ENCODE peak calls at places on chromosomes 11 and 22, in ten cellular contexts. L, B, U, A, E, R, G, Z, H and I are unnamed samples.

GRCh38 chr11:1368216-1368615 is 21.5 kb upstream of the BRSK2 start:
- DNase-seq in G (no peak), A (no peak), R (no peak), B (no peak), Z (no peak), E (no peak), U (peak), L (no peak), H (peak), I (no peak)

GRCh38 chr11:17217395-17217794 is 9.6 kb upstream of the PIK3C2A start:
- DNase-seq in R (no peak), U (no peak), E (no peak), H (no peak), G (no peak), Z (no peak), L (no peak), A (no peak), B (no peak), I (no peak)

GRCh38 chr11:82003671-82004148 is 730.0 kb downstream of the FAM181B start:
- DNase-seq in U (no peak), R (peak), B (no peak), E (no peak), A (no peak), G (no peak), L (no peak), Z (no peak), H (no peak), I (no peak)

GRCh38 chr11:117426297-117426685 is 98.6 kb downstream of the CEP164 start:
- DNase-seq in Z (peak), U (peak), R (peak), L (peak), H (peak), B (peak), E (peak), A (peak), G (peak), I (peak)

GRCh38 chr22:43289976-43290663 is 53.1 kb downstream of the SCUBE1 start:
- DNase-seq in R (no peak), A (no peak), B (no peak), Z (no peak), H (peak), U (no peak), L (no peak), E (peak), G (no peak), I (peak)

GRCh38 chr11:120784566-120785251 is 239.2 kb upstream of the TBCEL start:
- DNase-seq in B (no peak), R (no peak), U (no peak), H (no peak), L (no peak), A (no peak), G (no peak), Z (no peak), E (no peak), I (no peak)

GRCh38 chr11:45025716-45026492 is 75.2 kb upstream of the TP53I11 start:
- DNase-seq in G (no peak), R (no peak), E (no peak), Z (no peak), H (peak), B (peak), U (no peak), L (no peak), A (no peak), I (no peak)

GRCh38 chr11:72668645-72669347 is 5.4 kb downstream of the PDE2A start:
- DNase-seq in E (no peak), Z (no peak), U (no peak), A (no peak), R (no peak), L (no peak), B (no peak), G (no peak), H (no peak), I (no peak)

GRCh38 chr11:126341760-126342161 is 13.7 kb upstream of the ST3GAL4 start:
- DNase-seq in G (no peak), E (no peak), L (no peak), A (no peak), Z (no peak), H (no peak), R (peak), U (no peak), B (no peak), I (no peak)

GRCh38 chr11:70111269-70112016 is 33.3 kb downstream of the ANO1 start:
- DNase-seq in U (peak), H (no peak), G (peak), B (peak), E (no peak), L (no peak), R (peak), Z (no peak), A (no peak), I (no peak)

GRCh38 chr11:61007383-61007970 is 36.0 kb downstream of the CD6 start:
- DNase-seq in Z (no peak), U (no peak), L (no peak), E (no peak), A (peak), B (no peak), H (no peak), R (no peak), G (peak), I (no peak)

GRCh38 chr11:119085523-119085878 is 820 bp downstream of the HMBS start:
- DNase-seq in G (no peak), R (no peak), L (no peak), H (no peak), E (no peak), Z (no peak), B (no peak), U (no peak), A (peak), I (no peak)

GRCh38 chr11:77109236-77110019 is 6.8 kb downstream of the OMP start:
- DNase-seq in U (peak), H (no peak), Z (no peak), R (no peak), G (no peak), L (no peak), A (no peak), E (no peak), B (no peak), I (peak)

GRCh38 chr11:69443968-69444364 is 37.5 kb upstream of the LINC01488 start:
- DNase-seq in H (peak), G (no peak), A (no peak), E (no peak), R (peak), B (no peak), L (no peak), U (no peak), Z (no peak), I (no peak)

GRCh38 chr11:68961245-68961644 is 19.5 kb downstream of the MRGPRD start:
- DNase-seq in A (no peak), G (no peak), H (no peak), U (no peak), L (no peak), Z (no peak), E (no peak), R (no peak), B (no peak), I (no peak)

GRCh38 chr11:88454881-88455280 is 117.3 kb upstream of the CTSC start:
- DNase-seq in A (no peak), H (no peak), R (no peak), U (no peak), Z (no peak), L (no peak), B (no peak), G (no peak), E (no peak), I (no peak)

GRCh38 chr22:43127166-43127908 is 15.9 kb downstream of the MCAT start:
- DNase-seq in R (no peak), Z (no peak), L (no peak), B (no peak), A (no peak), G (peak), E (no peak), H (no peak), U (no peak), I (no peak)

GRCh38 chr11:8722156-8722555 is 39.6 kb downstream of the RPL27A start:
- DNase-seq in R (peak), U (no peak), B (peak), H (no peak), A (no peak), Z (no peak), G (no peak), L (no peak), E (no peak), I (no peak)

GRCh38 chr11:25211635-25212251 is 714.9 kb downstream of the LUZP2 start:
- DNase-seq in L (no peak), H (no peak), G (no peak), B (no peak), E (no peak), R (no peak), Z (no peak), A (no peak), U (no peak), I (no peak)

GRCh38 chr22:37253164-37253660 is 9.1 kb upstream of the RAC2 start:
- DNase-seq in R (no peak), L (no peak), G (no peak), Z (no peak), H (no peak), U (no peak), B (no peak), E (no peak), A (no peak), I (no peak)

GRCh38 chr22:39185601-39186012 is 33.1 kb upstream of the CBX7 start:
- DNase-seq in Z (no peak), H (peak), E (peak), R (no peak), A (no peak), B (peak), L (peak), U (no peak), G (no peak), I (peak)

GRCh38 chr22:35903571-35904331 is 124.9 kb downstream of the RBFOX2 start:
- DNase-seq in A (no peak), R (no peak), U (no peak), E (no peak), B (no peak), H (no peak), L (no peak), G (no peak), Z (no peak), I (no peak)

GRCh38 chr11:116694017-116694725 is 78.6 kb downstream of the BUD13 start:
- DNase-seq in A (no peak), U (no peak), L (no peak), B (no peak), R (no peak), H (peak), Z (peak), E (no peak), G (no peak), I (no peak)

GRCh38 chr11:100918551-100919500 is 210.8 kb downstream of the PGR start:
- DNase-seq in Z (no peak), A (no peak), B (no peak), L (no peak), E (peak), G (no peak), U (no peak), H (no peak), R (peak), I (no peak)

GRCh38 chr11:2927851-2928604 is 1.2 kb downstream of the PHLDA2 start:
- DNase-seq in A (no peak), G (peak), Z (no peak), B (no peak), L (no peak), U (peak), R (no peak), E (no peak), H (peak), I (no peak)

GRCh38 chr11:76682681-76683080 is 12.1 kb upstream of the LRRC32 start:
- DNase-seq in A (no peak), Z (no peak), E (no peak), R (no peak), B (no peak), H (no peak), U (no peak), L (no peak), G (no peak), I (no peak)

GRCh38 chr11:121226415-121227263 is 65.9 kb upstream of the SC5D start:
- DNase-seq in L (no peak), H (no peak), U (no peak), A (no peak), R (no peak), B (no peak), Z (no peak), G (no peak), E (no peak), I (no peak)

GRCh38 chr22:50452649-50453048 is 22.2 kb downstream of the SBF1 start:
- DNase-seq in Z (no peak), B (no peak), U (no peak), A (no peak), G (no peak), R (no peak), E (no peak), H (no peak), L (no peak), I (no peak)

GRCh38 chr11:114586797-114587196 is 8.8 kb downstream of the NXPE4 start:
- DNase-seq in A (no peak), G (no peak), H (no peak), U (no peak), B (no peak), Z (no peak), R (no peak), L (no peak), E (no peak), I (no peak)

GRCh38 chr11:22780914-22781593 is 48.5 kb downstream of the SVIP start:
- DNase-seq in A (no peak), U (no peak), G (no peak), E (no peak), H (no peak), R (no peak), Z (no peak), L (no peak), B (no peak), I (no peak)

GRCh38 chr11:72696866-72697428 is 22.7 kb upstream of the PDE2A start:
- DNase-seq in U (peak), L (no peak), B (no peak), A (no peak), E (no peak), G (no peak), H (no peak), Z (peak), R (no peak), I (peak)

GRCh38 chr11:111559791-111560190 is 19.3 kb downstream of the LAYN start:
- DNase-seq in R (no peak), Z (no peak), U (no peak), H (no peak), L (no peak), B (no peak), A (no peak), E (no peak), G (no peak), I (no peak)

GRCh38 chr11:79436911-79437273 is 3.9 kb downstream of the TENM4 start:
- DNase-seq in Z (peak), L (no peak), E (no peak), U (no peak), B (no peak), G (no peak), R (no peak), H (no peak), A (no peak), I (no peak)

GRCh38 chr11:94665116-94665659 is 98.0 kb downstream of the PIWIL4 start:
- DNase-seq in B (no peak), U (no peak), A (no peak), E (no peak), G (no peak), L (no peak), H (no peak), R (no peak), Z (peak), I (no peak)

GRCh38 chr11:14414470-14415461 is 55.8 kb upstream of the RRAS2 start:
- DNase-seq in Z (no peak), R (no peak), E (no peak), U (no peak), H (no peak), G (peak), A (no peak), L (no peak), B (no peak), I (no peak)

GRCh38 chr11:13463779-13464290 is 813 bp upstream of the BTBD10 start:
- DNase-seq in G (no peak), R (no peak), E (no peak), A (no peak), B (no peak), L (no peak), H (no peak), Z (no peak), U (no peak), I (no peak)

GRCh38 chr11:35879361-35879760 is 64.5 kb upstream of the LDLRAD3 start:
- DNase-seq in B (no peak), A (no peak), U (no peak), G (no peak), H (no peak), Z (no peak), E (no peak), R (no peak), L (no peak), I (no peak)

GRCh38 chr11:34340653-34341052 is 17.2 kb downstream of the ABTB2 start:
- DNase-seq in U (no peak), G (no peak), E (no peak), A (no peak), R (no peak), Z (no peak), H (no peak), B (no peak), L (no peak), I (no peak)

DNA sequence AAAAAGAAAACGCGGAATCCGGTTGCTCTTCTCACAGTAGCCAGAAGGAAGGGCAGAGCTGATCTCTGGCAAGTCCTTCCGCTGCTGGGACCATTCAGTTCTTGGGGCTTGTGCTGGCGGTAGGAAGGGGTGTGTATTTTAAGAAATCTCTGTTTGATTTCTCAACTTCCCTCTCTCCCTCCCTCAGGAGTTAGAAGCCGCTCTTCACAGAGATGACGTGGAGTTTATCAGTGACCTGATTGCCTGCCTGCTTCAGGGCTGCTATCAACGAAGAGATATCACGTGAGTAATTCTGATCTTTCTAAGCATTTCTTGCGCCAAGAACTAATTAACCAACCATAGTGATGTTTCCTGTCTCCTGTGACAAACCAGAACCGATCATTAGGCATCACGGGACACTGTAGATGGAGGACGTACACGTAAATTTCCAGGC is 85.9 kb upstream of the SLC25A18 start:
- DNase-seq in E (peak), G (peak), H (no peak), A (peak), R (no peak), U (no peak), B (no peak), L (no peak), Z (no peak), I (peak)
- H3K27ac ChIP-seq in E (peak), G (no peak), H (no peak), A (no peak), R (no peak), U (peak), B (no peak), L (no peak), Z (no peak), I (no peak)

GRCh38 chr22:19536564-19536963 is 12.4 kb upstream of the CLDN5 start:
- DNase-seq in G (no peak), R (no peak), L (no peak), B (no peak), U (no peak), E (no peak), A (no peak), Z (no peak), H (no peak), I (no peak)

GRCh38 chr22:19535001-19535400 is 10.8 kb upstream of the CLDN5 start:
- DNase-seq in B (no peak), A (no peak), R (no peak), Z (no peak), G (no peak), L (no peak), H (no peak), E (no peak), U (no peak), I (no peak)

GRCh38 chr22:19530751-19531150 is 6.5 kb upstream of the CLDN5 start:
- DNase-seq in A (no peak), E (no peak), L (no peak), R (no peak), H (no peak), B (no peak), U (no peak), G (no peak), Z (no peak), I (no peak)

GRCh38 chr22:19533049-19533626 is 8.9 kb upstream of the CLDN5 start:
- DNase-seq in L (no peak), R (no peak), G (no peak), B (no peak), A (no peak), E (no peak), H (no peak), U (no peak), Z (no peak), I (no peak)

GRCh38 chr22:19533857-19534256 is 9.6 kb upstream of the CLDN5 start:
- DNase-seq in H (no peak), L (no peak), A (no peak), Z (no peak), B (no peak), G (no peak), E (no peak), R (no peak), U (no peak), I (no peak)
- H3K27ac ChIP-seq in H (no peak), L (no peak), A (no peak), Z (no peak), B (no peak), G (no peak), E (no peak), R (no peak), U (peak), I (no peak)

GRCh38 chr11:132336781-132337535 is 966.5 kb downstream of the NTM start:
- DNase-seq in U (no peak), E (no peak), H (no peak), R (no peak), L (no peak), A (no peak), Z (no peak), G (no peak), B (no peak), I (no peak)

GRCh38 chr11:132334769-132335280 is 964.4 kb downstream of the NTM start:
- DNase-seq in A (no peak), H (no peak), U (no peak), G (no peak), B (no peak), L (no peak), R (no peak), Z (no peak), E (no peak), I (no peak)

GRCh38 chr11:132335311-132335710 is 964.9 kb downstream of the NTM start:
- DNase-seq in Z (no peak), B (no peak), R (no peak), A (no peak), L (no peak), G (no peak), H (no peak), U (no peak), E (no peak), I (no peak)

GRCh38 chr11:132337819-132338416 is 967.5 kb downstream of the NTM start:
- DNase-seq in R (no peak), L (no peak), G (no peak), H (no peak), A (no peak), U (no peak), Z (no peak), B (no peak), E (no peak), I (no peak)

DNA sequence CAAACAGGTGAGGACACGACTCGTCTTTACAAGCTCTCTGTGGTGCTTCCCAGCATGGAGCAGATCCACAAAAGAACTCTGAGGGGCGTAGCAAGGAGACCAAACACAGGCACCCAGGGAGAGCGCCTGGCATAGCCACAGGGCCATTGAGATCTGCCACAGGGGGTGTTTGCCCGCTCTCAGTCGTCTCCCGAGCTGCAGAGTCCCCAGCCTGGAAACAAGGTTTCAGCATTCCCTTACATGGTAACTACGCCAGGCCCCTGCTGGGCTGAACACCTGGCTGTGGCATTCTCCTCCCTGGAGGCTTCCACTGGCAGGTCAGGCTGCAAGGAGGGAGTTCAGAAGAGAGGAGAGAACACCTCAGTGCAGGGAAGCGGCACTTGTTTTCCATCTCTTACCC is 962.1 kb downstream of the NTM start:
- DNase-seq in E (no peak), U (no peak), B (no peak), Z (no peak), L (no peak), G (no peak), H (no peak), R (no peak), A (no peak), I (no peak)
- H3K27ac ChIP-seq in E (no peak), U (no peak), B (no peak), Z (no peak), L (no peak), G (no peak), H (no peak), R (no peak), A (no peak), I (no peak)

DNA sequence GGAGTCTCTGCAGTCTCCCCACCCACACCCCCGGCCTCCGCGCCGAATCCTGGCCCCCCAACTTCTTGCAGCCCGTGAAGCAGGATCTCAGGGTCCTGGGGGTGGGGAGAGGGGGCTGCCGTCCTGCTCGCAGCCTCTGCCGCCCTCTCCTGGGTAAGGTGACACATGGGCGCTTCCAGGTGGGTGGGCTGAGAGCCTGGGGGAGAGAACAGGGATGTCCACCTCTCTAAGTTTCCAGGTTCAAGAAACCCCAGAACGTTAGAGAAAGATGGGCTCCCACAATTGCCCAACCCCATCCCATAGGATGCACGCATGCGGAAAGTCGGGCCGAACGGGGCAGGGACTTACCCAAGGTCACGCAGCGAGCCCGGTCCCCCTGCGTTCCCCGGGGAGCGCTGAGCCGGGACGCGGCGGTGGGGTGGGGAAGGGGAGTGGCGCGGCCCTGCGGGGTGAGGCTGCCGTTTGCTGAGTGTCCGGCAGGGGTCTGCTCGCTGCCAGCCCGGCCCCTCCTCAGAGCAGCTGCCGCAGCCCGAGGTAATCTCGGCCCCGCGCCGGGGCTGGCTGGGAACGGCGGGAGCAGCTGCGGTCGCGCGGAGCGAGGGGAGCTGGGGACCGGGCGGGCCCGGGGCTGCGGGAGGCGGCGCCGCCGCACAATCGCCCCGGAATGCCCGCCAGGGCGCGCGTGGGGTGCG is 705 bp upstream of the CAPN1 start:
- DNase-seq in B (peak), L (no peak), R (peak), Z (peak), H (peak), E (peak), U (peak), A (peak), G (peak), I (peak)
- H3K27ac ChIP-seq in B (peak), L (no peak), R (peak), Z (no peak), H (peak), E (peak), U (peak), A (peak), G (peak), I (peak)